ENCODE peak calls at places on chromosomes 1 and 21, in six cellular contexts. One of them, this sample, is unnamed.
A peak's percentile ranks its signal among the peaks of the same experiment; 100 is the strongest.

GRCh38 chr1:186271032-186271431 is 104.0 kb downstream of the TPR start:
- DNase-seq in tibial nerve: no peak
- DNase-seq in breast epithelium: no peak
- DNase-seq in right lobe of liver: no peak
- DNase-seq in CD8-positive, alpha-beta T cell: no peak
- DNase-seq in mesenchymal stem cell: no peak
- DNase-seq in this sample: no peak

GRCh38 chr1:192311281-192311680 is 5.5 kb upstream of the RGS21 start:
- DNase-seq in tibial nerve: no peak
- DNase-seq in breast epithelium: no peak
- DNase-seq in right lobe of liver: no peak
- DNase-seq in CD8-positive, alpha-beta T cell: no peak
- DNase-seq in mesenchymal stem cell: peak; percentile 61
- DNase-seq in this sample: no peak

GRCh38 chr21:43618940-43619339 is 40.3 kb downstream of the HSF2BP start:
- DNase-seq in tibial nerve: no peak
- DNase-seq in breast epithelium: no peak
- DNase-seq in right lobe of liver: no peak
- DNase-seq in CD8-positive, alpha-beta T cell: no peak
- DNase-seq in mesenchymal stem cell: no peak
- DNase-seq in this sample: no peak

GRCh38 chr1:244048566-244049141 is 2.4 kb upstream of the ZBTB18 start:
- DNase-seq in tibial nerve: no peak
- DNase-seq in breast epithelium: no peak
- DNase-seq in right lobe of liver: peak; percentile 65
- DNase-seq in CD8-positive, alpha-beta T cell: no peak
- DNase-seq in mesenchymal stem cell: no peak
- DNase-seq in this sample: peak; percentile 90

GRCh38 chr1:92486251-92487077 is at the start of gene GFI1:
- DNase-seq in tibial nerve: no peak
- DNase-seq in breast epithelium: no peak
- DNase-seq in right lobe of liver: peak; percentile 67
- DNase-seq in CD8-positive, alpha-beta T cell: peak; percentile 72
- DNase-seq in mesenchymal stem cell: peak; percentile 13
- DNase-seq in this sample: peak; percentile 47

GRCh38 chr1:239884776-239885175 is 206.9 kb upstream of the FMN2 start:
- DNase-seq in tibial nerve: no peak
- DNase-seq in breast epithelium: no peak
- DNase-seq in right lobe of liver: no peak
- DNase-seq in CD8-positive, alpha-beta T cell: no peak
- DNase-seq in mesenchymal stem cell: no peak
- DNase-seq in this sample: no peak

GRCh38 chr1:170586942-170587593 is 55.1 kb downstream of the GORAB start:
- DNase-seq in tibial nerve: no peak
- DNase-seq in breast epithelium: no peak
- DNase-seq in right lobe of liver: no peak
- DNase-seq in CD8-positive, alpha-beta T cell: no peak
- DNase-seq in mesenchymal stem cell: no peak
- DNase-seq in this sample: no peak

GRCh38 chr21:22120616-22121266 is 1122.5 kb downstream of the NCAM2 start:
- DNase-seq in tibial nerve: no peak
- DNase-seq in breast epithelium: no peak
- DNase-seq in right lobe of liver: no peak
- DNase-seq in CD8-positive, alpha-beta T cell: no peak
- DNase-seq in mesenchymal stem cell: no peak
- DNase-seq in this sample: peak; percentile 34

GRCh38 chr1:3553166-3553939 is 58.0 kb downstream of the MEGF6 start:
- DNase-seq in tibial nerve: no peak
- DNase-seq in breast epithelium: no peak
- DNase-seq in right lobe of liver: no peak
- DNase-seq in CD8-positive, alpha-beta T cell: no peak
- DNase-seq in mesenchymal stem cell: no peak
- DNase-seq in this sample: no peak

GRCh38 chr1:170530972-170531757 is 801 bp upstream of the GORAB start:
- DNase-seq in tibial nerve: no peak
- DNase-seq in breast epithelium: no peak
- DNase-seq in right lobe of liver: no peak
- DNase-seq in CD8-positive, alpha-beta T cell: no peak
- DNase-seq in mesenchymal stem cell: no peak
- DNase-seq in this sample: peak; percentile 55

GRCh38 chr1:87129038-87129437 is 199.6 kb upstream of the LMO4 start:
- DNase-seq in tibial nerve: no peak
- DNase-seq in breast epithelium: no peak
- DNase-seq in right lobe of liver: no peak
- DNase-seq in CD8-positive, alpha-beta T cell: no peak
- DNase-seq in mesenchymal stem cell: no peak
- DNase-seq in this sample: no peak

GRCh38 chr21:27519357-27519756 is 552.5 kb upstream of the ADAMTS5 start:
- DNase-seq in tibial nerve: no peak
- DNase-seq in breast epithelium: no peak
- DNase-seq in right lobe of liver: no peak
- DNase-seq in CD8-positive, alpha-beta T cell: no peak
- DNase-seq in mesenchymal stem cell: peak; percentile 92
- DNase-seq in this sample: no peak

GRCh38 chr1:243421784-243422183 is 165.9 kb downstream of the SDCCAG8 start:
- DNase-seq in tibial nerve: no peak
- DNase-seq in breast epithelium: no peak
- DNase-seq in right lobe of liver: no peak
- DNase-seq in CD8-positive, alpha-beta T cell: peak; percentile 50
- DNase-seq in mesenchymal stem cell: peak; percentile 46
- DNase-seq in this sample: peak; percentile 41

GRCh38 chr1:2882968-2883696 is 81.6 kb upstream of the TTC34 start:
- DNase-seq in tibial nerve: no peak
- DNase-seq in breast epithelium: no peak
- DNase-seq in right lobe of liver: no peak
- DNase-seq in CD8-positive, alpha-beta T cell: no peak
- DNase-seq in mesenchymal stem cell: no peak
- DNase-seq in this sample: no peak

GRCh38 chr1:168333562-168334256 is 53.0 kb downstream of the TBX19 start:
- DNase-seq in tibial nerve: no peak
- DNase-seq in breast epithelium: no peak
- DNase-seq in right lobe of liver: no peak
- DNase-seq in CD8-positive, alpha-beta T cell: no peak
- DNase-seq in mesenchymal stem cell: no peak
- DNase-seq in this sample: no peak

GRCh38 chr1:59499956-59500569 is 203.2 kb downstream of the FGGY start:
- DNase-seq in tibial nerve: no peak
- DNase-seq in breast epithelium: no peak
- DNase-seq in right lobe of liver: no peak
- DNase-seq in CD8-positive, alpha-beta T cell: no peak
- DNase-seq in mesenchymal stem cell: no peak
- DNase-seq in this sample: no peak

GRCh38 chr1:44621841-44622286 is 52.4 kb downstream of the TMEM53 start:
- DNase-seq in tibial nerve: no peak
- DNase-seq in breast epithelium: no peak
- DNase-seq in right lobe of liver: no peak
- DNase-seq in CD8-positive, alpha-beta T cell: no peak
- DNase-seq in mesenchymal stem cell: no peak
- DNase-seq in this sample: no peak

GRCh38 chr1:81800741-81801031 is at the start of gene ADGRL2:
- DNase-seq in tibial nerve: no peak
- DNase-seq in breast epithelium: no peak
- DNase-seq in right lobe of liver: peak; percentile 68
- DNase-seq in CD8-positive, alpha-beta T cell: no peak
- DNase-seq in mesenchymal stem cell: no peak
- DNase-seq in this sample: peak; percentile 72

GRCh38 chr1:221994274-221994698 is 252.4 kb upstream of the DUSP10 start:
- DNase-seq in tibial nerve: no peak
- DNase-seq in breast epithelium: no peak
- DNase-seq in right lobe of liver: no peak
- DNase-seq in CD8-positive, alpha-beta T cell: no peak
- DNase-seq in mesenchymal stem cell: no peak
- DNase-seq in this sample: no peak

GRCh38 chr1:77126309-77126708 is 92.9 kb downstream of the PIGK start:
- DNase-seq in tibial nerve: no peak
- DNase-seq in breast epithelium: no peak
- DNase-seq in right lobe of liver: no peak
- DNase-seq in CD8-positive, alpha-beta T cell: no peak
- DNase-seq in mesenchymal stem cell: peak; percentile 70
- DNase-seq in this sample: no peak

GRCh38 chr21:42525676-42526378 is 12.2 kb downstream of the SLC37A1 start:
- DNase-seq in tibial nerve: no peak
- DNase-seq in breast epithelium: no peak
- DNase-seq in right lobe of liver: no peak
- DNase-seq in CD8-positive, alpha-beta T cell: no peak
- DNase-seq in mesenchymal stem cell: no peak
- DNase-seq in this sample: no peak

GRCh38 chr1:157325220-157325619 is 187.0 kb upstream of the ETV3 start:
- DNase-seq in tibial nerve: no peak
- DNase-seq in breast epithelium: no peak
- DNase-seq in right lobe of liver: no peak
- DNase-seq in CD8-positive, alpha-beta T cell: no peak
- DNase-seq in mesenchymal stem cell: no peak
- DNase-seq in this sample: no peak

GRCh38 chr1:203996126-203996525 is 76.8 kb upstream of the SOX13 start:
- DNase-seq in tibial nerve: no peak
- DNase-seq in breast epithelium: no peak
- DNase-seq in right lobe of liver: no peak
- DNase-seq in CD8-positive, alpha-beta T cell: no peak
- DNase-seq in mesenchymal stem cell: peak; percentile 5
- DNase-seq in this sample: no peak

DNA sequence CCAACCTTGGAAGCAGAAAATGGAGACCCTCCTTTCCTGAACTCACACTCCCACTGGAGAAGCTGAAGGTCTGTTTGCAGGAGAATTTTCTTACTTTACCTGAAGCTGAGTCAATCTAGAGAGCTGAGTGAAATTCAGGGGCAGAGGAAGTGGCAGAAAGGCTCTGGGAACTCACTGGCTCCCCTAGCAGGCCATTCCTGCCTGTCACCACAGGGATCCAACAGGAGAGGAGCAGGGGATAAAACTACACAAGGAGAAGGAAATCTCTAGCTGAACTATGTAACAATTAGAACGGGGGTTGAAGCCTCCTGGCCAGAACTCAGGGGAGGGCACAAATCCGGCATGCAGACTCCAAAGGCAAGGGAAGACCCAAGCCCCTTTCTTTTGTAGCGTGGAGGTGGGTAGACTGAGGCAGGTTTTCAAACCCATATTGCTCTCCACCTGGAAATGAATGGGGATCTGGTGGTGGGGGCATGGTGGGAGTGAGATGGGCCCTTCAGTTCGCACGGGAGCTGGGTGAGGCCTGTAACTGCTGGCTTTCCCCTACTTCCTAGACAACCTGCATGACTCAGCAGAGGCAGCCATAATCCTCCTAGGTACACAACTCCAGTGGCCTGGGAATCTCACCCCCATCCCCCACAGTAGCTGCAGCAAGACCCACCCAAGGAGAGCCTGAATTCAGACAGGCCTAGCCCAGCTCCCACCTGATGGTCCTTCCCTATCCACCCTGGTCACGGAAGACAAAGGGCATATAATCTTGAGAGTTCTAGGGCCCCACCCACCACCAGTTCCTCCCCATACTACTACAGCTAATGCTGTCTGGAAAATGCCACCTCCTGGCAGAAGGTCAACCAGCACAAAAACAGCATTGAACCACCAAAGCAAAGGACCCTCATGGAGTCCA is 158.1 kb downstream of the LTN1 start:
- DNase-seq in tibial nerve: no peak
- DNase-seq in breast epithelium: no peak
- DNase-seq in right lobe of liver: no peak
- DNase-seq in CD8-positive, alpha-beta T cell: no peak
- DNase-seq in mesenchymal stem cell: no peak
- DNase-seq in this sample: no peak
- H3K4me1 ChIP-seq in tibial nerve: no peaks in the 10 kb centered on the region
- H3K4me1 ChIP-seq in breast epithelium: no peaks in the 10 kb centered on the region
- H3K4me1 ChIP-seq in right lobe of liver: no peaks in the 10 kb centered on the region
- H3K4me1 ChIP-seq in CD8-positive, alpha-beta T cell: peaks cover 68% of the 10 kb centered on the region
- H3K4me1 ChIP-seq in mesenchymal stem cell: peaks cover 1% of the 10 kb centered on the region
- H3K4me1 ChIP-seq in this sample: no peaks in the 10 kb centered on the region

DNA sequence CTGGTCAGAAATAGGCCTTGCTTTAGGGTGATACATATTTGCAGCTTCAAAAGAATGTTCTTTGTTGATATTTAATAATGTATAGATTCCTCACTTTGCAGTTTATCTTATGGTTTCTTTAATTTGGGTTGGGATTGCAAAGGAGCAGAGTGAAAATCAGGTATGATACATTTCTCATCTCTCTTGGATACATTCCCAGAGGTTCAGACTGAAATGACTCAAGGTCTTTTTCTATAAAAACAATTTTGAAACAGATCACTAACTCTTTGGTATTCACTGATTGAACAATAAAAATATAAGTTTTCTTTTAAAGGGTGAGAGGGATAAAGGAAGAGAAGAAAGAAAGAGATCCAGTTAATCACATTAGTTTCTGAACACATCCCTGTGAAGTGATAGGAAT is 606.5 kb upstream of the CAMK1G start:
- DNase-seq in tibial nerve: no peak
- DNase-seq in breast epithelium: no peak
- DNase-seq in right lobe of liver: no peak
- DNase-seq in CD8-positive, alpha-beta T cell: no peak
- DNase-seq in mesenchymal stem cell: no peak
- DNase-seq in this sample: no peak
- H3K4me3 ChIP-seq in tibial nerve: no peak overlapping the region
- H3K4me3 ChIP-seq in breast epithelium: no peak overlapping the region
- H3K4me3 ChIP-seq in right lobe of liver: no peak overlapping the region
- H3K4me3 ChIP-seq in CD8-positive, alpha-beta T cell: no peak overlapping the region
- H3K4me3 ChIP-seq in mesenchymal stem cell: no peak overlapping the region
- H3K4me3 ChIP-seq in this sample: no peak overlapping the region

GRCh38 chr1:198622532-198623218 is 16.2 kb upstream of the PTPRC start:
- DNase-seq in tibial nerve: no peak
- DNase-seq in breast epithelium: no peak
- DNase-seq in right lobe of liver: no peak
- DNase-seq in CD8-positive, alpha-beta T cell: no peak
- DNase-seq in mesenchymal stem cell: no peak
- DNase-seq in this sample: no peak
- H3K27ac ChIP-seq in tibial nerve: no peak overlapping the region
- H3K27ac ChIP-seq in breast epithelium: no peak overlapping the region
- H3K27ac ChIP-seq in right lobe of liver: no peak overlapping the region
- H3K27ac ChIP-seq in CD8-positive, alpha-beta T cell: peak overlapping the region; percentile 68
- H3K27ac ChIP-seq in mesenchymal stem cell: no peak overlapping the region
- H3K27ac ChIP-seq in this sample: peak overlapping the region; percentile 93

DNA sequence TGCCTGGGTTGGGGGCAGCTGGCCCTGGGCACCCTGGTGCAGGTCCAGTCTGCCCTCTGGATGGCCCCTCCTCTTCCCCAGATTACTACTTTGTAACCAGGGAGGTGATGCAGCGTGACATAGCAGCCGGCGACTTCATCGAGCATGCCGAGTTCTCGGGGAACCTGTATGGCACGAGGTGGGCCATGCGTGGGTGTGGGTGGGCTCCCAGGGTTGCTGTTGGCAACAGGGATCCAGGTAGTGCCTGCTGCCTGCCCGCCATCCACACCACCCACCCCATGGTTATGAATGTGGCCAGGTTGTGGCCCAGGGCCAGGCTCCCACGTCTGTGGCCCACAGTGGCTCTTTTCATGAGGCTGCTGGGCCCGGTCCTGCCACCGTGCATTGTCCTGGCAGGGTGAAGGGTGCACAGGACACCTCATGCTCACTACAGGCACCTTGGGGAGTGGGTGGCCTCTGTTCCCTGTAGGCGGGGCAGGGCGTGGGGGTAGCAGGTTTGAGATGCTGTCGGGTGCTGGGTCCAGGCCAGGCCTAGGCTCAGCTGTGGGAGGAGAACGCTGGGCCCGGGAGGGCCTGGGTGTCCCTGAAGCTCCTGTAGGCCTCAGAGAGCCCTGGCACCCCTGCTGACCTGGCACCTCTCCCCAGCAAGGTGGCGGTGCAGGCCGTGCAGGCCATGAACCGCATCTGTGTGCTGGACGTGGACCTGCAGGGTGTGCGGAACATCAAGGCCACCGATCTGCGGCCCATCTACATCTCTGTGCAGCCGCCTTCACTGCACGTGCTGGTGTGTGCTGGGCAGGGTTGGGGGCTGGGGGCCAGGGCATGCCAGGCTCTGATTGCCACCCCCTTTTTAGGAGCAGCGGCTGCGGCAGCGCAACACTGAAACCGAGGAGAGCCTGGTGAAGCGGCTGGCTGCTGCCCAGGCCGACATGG is 2.7 kb upstream of the GJC2 start:
- DNase-seq in tibial nerve: peak; percentile 12
- DNase-seq in breast epithelium: no peak
- DNase-seq in right lobe of liver: no peak
- DNase-seq in CD8-positive, alpha-beta T cell: no peak
- DNase-seq in mesenchymal stem cell: no peak
- DNase-seq in this sample: peak; percentile 75
- H3K4me1 ChIP-seq in tibial nerve: no peaks in the 10 kb centered on the region
- H3K4me1 ChIP-seq in breast epithelium: peaks cover 34% of the 10 kb centered on the region
- H3K4me1 ChIP-seq in right lobe of liver: peaks cover 9% of the 10 kb centered on the region
- H3K4me1 ChIP-seq in CD8-positive, alpha-beta T cell: peaks cover 30% of the 10 kb centered on the region
- H3K4me1 ChIP-seq in mesenchymal stem cell: peaks cover 56% of the 10 kb centered on the region
- H3K4me1 ChIP-seq in this sample: peaks cover 84% of the 10 kb centered on the region